ENCODE peak calls at places on chromosomes 3 and 15, in four cellular contexts. One of them, this sample, is unnamed. For H3K27me3 and H3K4me1, the result is how much of the 10 kb centered on the place peaks cover.

GRCh38 chr3:30457081-30457480 is 149.3 kb upstream of the TGFBR2 start:
- DNase-seq in iPS DF 6.9: no peak
- DNase-seq in CD8-positive, alpha-beta T cell: no peak
- DNase-seq in heart right ventricle: no peak
- DNase-seq in this sample: no peak

GRCh38 chr3:194574639-194575483 is 58.4 kb downstream of the TMEM44 start:
- DNase-seq in iPS DF 6.9: no peak
- DNase-seq in CD8-positive, alpha-beta T cell: no peak
- DNase-seq in heart right ventricle: no peak
- DNase-seq in this sample: no peak

GRCh38 chr3:2099028-2099671 is 484 bp downstream of the CNTN4 start:
- DNase-seq in iPS DF 6.9: no peak
- DNase-seq in CD8-positive, alpha-beta T cell: no peak
- DNase-seq in heart right ventricle: no peak
- DNase-seq in this sample: no peak

GRCh38 chr15:78374436-78375393 is 34.6 kb downstream of the CRABP1 start:
- DNase-seq in iPS DF 6.9: no peak
- DNase-seq in CD8-positive, alpha-beta T cell: no peak
- DNase-seq in heart right ventricle: no peak
- DNase-seq in this sample: no peak

GRCh38 chr3:69204315-69204957 is 82.0 kb upstream of the LMOD3 start:
- DNase-seq in iPS DF 6.9: no peak
- DNase-seq in CD8-positive, alpha-beta T cell: no peak
- DNase-seq in heart right ventricle: peak
- DNase-seq in this sample: no peak

GRCh38 chr3:180049391-180049790 is 12.7 kb upstream of the PEX5L start:
- DNase-seq in iPS DF 6.9: no peak
- DNase-seq in CD8-positive, alpha-beta T cell: no peak
- DNase-seq in heart right ventricle: no peak
- DNase-seq in this sample: no peak

GRCh38 chr15:75361361-75361988 is 6.9 kb downstream of the MAN2C1 start:
- DNase-seq in iPS DF 6.9: no peak
- DNase-seq in CD8-positive, alpha-beta T cell: no peak
- DNase-seq in heart right ventricle: no peak
- DNase-seq in this sample: no peak

GRCh38 chr3:50164056-50164455 is 8.9 kb downstream of the SEMA3F start:
- DNase-seq in iPS DF 6.9: no peak
- DNase-seq in CD8-positive, alpha-beta T cell: no peak
- DNase-seq in heart right ventricle: no peak
- DNase-seq in this sample: no peak

GRCh38 chr3:137121704-137122314 is 164.0 kb downstream of the IL20RB start:
- DNase-seq in iPS DF 6.9: peak
- DNase-seq in CD8-positive, alpha-beta T cell: no peak
- DNase-seq in heart right ventricle: no peak
- DNase-seq in this sample: no peak

GRCh38 chr3:51535146-51536019 is 3.1 kb upstream of the RAD54L2 start:
- DNase-seq in iPS DF 6.9: no peak
- DNase-seq in CD8-positive, alpha-beta T cell: no peak
- DNase-seq in heart right ventricle: no peak
- DNase-seq in this sample: no peak

GRCh38 chr15:89400121-89400996 is 65.7 kb upstream of the POLG start:
- DNase-seq in iPS DF 6.9: no peak
- DNase-seq in CD8-positive, alpha-beta T cell: no peak
- DNase-seq in heart right ventricle: no peak
- DNase-seq in this sample: no peak

GRCh38 chr3:123423806-123424205 is 25.1 kb downstream of the ADCY5 start:
- DNase-seq in iPS DF 6.9: no peak
- DNase-seq in CD8-positive, alpha-beta T cell: no peak
- DNase-seq in heart right ventricle: no peak
- DNase-seq in this sample: no peak

GRCh38 chr15:72231847-72232461 is 964 bp upstream of the PKM start:
- DNase-seq in iPS DF 6.9: no peak
- DNase-seq in CD8-positive, alpha-beta T cell: peak
- DNase-seq in heart right ventricle: peak
- DNase-seq in this sample: peak

GRCh38 chr3:133973249-133973980 is 56.3 kb downstream of the SLCO2A1 start:
- DNase-seq in iPS DF 6.9: no peak
- DNase-seq in CD8-positive, alpha-beta T cell: no peak
- DNase-seq in heart right ventricle: no peak
- DNase-seq in this sample: no peak

GRCh38 chr3:178772746-178773145 is 236.5 kb downstream of the KCNMB2 start:
- DNase-seq in iPS DF 6.9: no peak
- DNase-seq in CD8-positive, alpha-beta T cell: no peak
- DNase-seq in heart right ventricle: no peak
- DNase-seq in this sample: peak

GRCh38 chr3:37688756-37689155 is 172.9 kb upstream of the CTDSPL start:
- DNase-seq in iPS DF 6.9: no peak
- DNase-seq in CD8-positive, alpha-beta T cell: no peak
- DNase-seq in heart right ventricle: no peak
- DNase-seq in this sample: no peak

GRCh38 chr3:161549251-161549650 is 52.6 kb downstream of the OTOL1 start:
- DNase-seq in iPS DF 6.9: no peak
- DNase-seq in CD8-positive, alpha-beta T cell: no peak
- DNase-seq in heart right ventricle: no peak
- DNase-seq in this sample: no peak

GRCh38 chr3:7820969-7821368 is 680.7 kb upstream of the LMCD1 start:
- DNase-seq in iPS DF 6.9: no peak
- DNase-seq in CD8-positive, alpha-beta T cell: no peak
- DNase-seq in heart right ventricle: no peak
- DNase-seq in this sample: no peak

GRCh38 chr15:94004697-94005096 is 226.7 kb upstream of the MCTP2 start:
- DNase-seq in iPS DF 6.9: no peak
- DNase-seq in CD8-positive, alpha-beta T cell: no peak
- DNase-seq in heart right ventricle: peak
- DNase-seq in this sample: no peak

GRCh38 chr3:32797776-32798175 is 20.0 kb upstream of the TRIM71 start:
- DNase-seq in iPS DF 6.9: no peak
- DNase-seq in CD8-positive, alpha-beta T cell: no peak
- DNase-seq in heart right ventricle: no peak
- DNase-seq in this sample: no peak

GRCh38 chr15:76058714-76059319 is 968 bp upstream of the TMEM266 start:
- DNase-seq in iPS DF 6.9: no peak
- DNase-seq in CD8-positive, alpha-beta T cell: peak
- DNase-seq in heart right ventricle: no peak
- DNase-seq in this sample: no peak

GRCh38 chr3:184081116-184081830 is 15.6 kb upstream of the HTR3E start:
- DNase-seq in iPS DF 6.9: no peak
- DNase-seq in CD8-positive, alpha-beta T cell: no peak
- DNase-seq in heart right ventricle: no peak
- DNase-seq in this sample: no peak

GRCh38 chr3:12155833-12156232 is 2.9 kb downstream of the TIMP4 start:
- DNase-seq in iPS DF 6.9: no peak
- DNase-seq in CD8-positive, alpha-beta T cell: no peak
- DNase-seq in heart right ventricle: no peak
- DNase-seq in this sample: no peak

GRCh38 chr15:68593341-68593740 is 14.5 kb downstream of the CORO2B start:
- DNase-seq in iPS DF 6.9: no peak
- DNase-seq in CD8-positive, alpha-beta T cell: no peak
- DNase-seq in heart right ventricle: no peak
- DNase-seq in this sample: no peak

GRCh38 chr3:43152649-43153048 is 46.8 kb upstream of the POMGNT2 start:
- DNase-seq in iPS DF 6.9: no peak
- DNase-seq in CD8-positive, alpha-beta T cell: no peak
- DNase-seq in heart right ventricle: no peak
- DNase-seq in this sample: no peak

GRCh38 chr15:78944669-78945407 is at the start of gene CTSH:
- DNase-seq in iPS DF 6.9: peak
- DNase-seq in CD8-positive, alpha-beta T cell: peak
- DNase-seq in heart right ventricle: peak
- DNase-seq in this sample: peak

GRCh38 chr3:4421121-4421520 is 45.9 kb downstream of the SUMF1 start:
- DNase-seq in iPS DF 6.9: no peak
- DNase-seq in CD8-positive, alpha-beta T cell: no peak
- DNase-seq in heart right ventricle: no peak
- DNase-seq in this sample: no peak

GRCh38 chr3:30657914-30658313 is 51.5 kb downstream of the TGFBR2 start:
- DNase-seq in iPS DF 6.9: no peak
- DNase-seq in CD8-positive, alpha-beta T cell: peak
- DNase-seq in heart right ventricle: peak
- DNase-seq in this sample: peak

GRCh38 chr3:5339967-5340535 is 152.5 kb downstream of the EDEM1 start:
- DNase-seq in iPS DF 6.9: no peak
- DNase-seq in CD8-positive, alpha-beta T cell: no peak
- DNase-seq in heart right ventricle: no peak
- DNase-seq in this sample: no peak

GRCh38 chr15:28017423-28017924 is 81.6 kb downstream of the OCA2 start:
- DNase-seq in iPS DF 6.9: no peak
- DNase-seq in CD8-positive, alpha-beta T cell: no peak
- DNase-seq in heart right ventricle: no peak
- DNase-seq in this sample: no peak

GRCh38 chr3:37197810-37198371 is 23.5 kb upstream of the LRRFIP2 start:
- DNase-seq in iPS DF 6.9: no peak
- DNase-seq in CD8-positive, alpha-beta T cell: no peak
- DNase-seq in heart right ventricle: no peak
- DNase-seq in this sample: no peak

GRCh38 chr3:63228677-63229076 is 49.4 kb upstream of the SYNPR start:
- DNase-seq in iPS DF 6.9: peak
- DNase-seq in CD8-positive, alpha-beta T cell: no peak
- DNase-seq in heart right ventricle: peak
- DNase-seq in this sample: no peak

GRCh38 chr3:15074500-15074899 is 9.4 kb upstream of the MRPS25 start:
- DNase-seq in iPS DF 6.9: no peak
- DNase-seq in CD8-positive, alpha-beta T cell: no peak
- DNase-seq in heart right ventricle: no peak
- DNase-seq in this sample: no peak

GRCh38 chr3:48122504-48122903 is 65.7 kb downstream of the CDC25A start:
- DNase-seq in iPS DF 6.9: no peak
- DNase-seq in CD8-positive, alpha-beta T cell: no peak
- DNase-seq in heart right ventricle: no peak
- DNase-seq in this sample: no peak

GRCh38 chr3:120615863-120616599 is 19.9 kb downstream of the NDUFB4 start:
- DNase-seq in iPS DF 6.9: no peak
- DNase-seq in CD8-positive, alpha-beta T cell: no peak
- DNase-seq in heart right ventricle: peak
- DNase-seq in this sample: no peak

GRCh38 chr3:160343132-160343531 is 55.9 kb downstream of the IFT80 start:
- DNase-seq in iPS DF 6.9: no peak
- DNase-seq in CD8-positive, alpha-beta T cell: no peak
- DNase-seq in heart right ventricle: no peak
- DNase-seq in this sample: no peak

GRCh38 chr3:167406876-167407492 is 26.9 kb upstream of the ZBBX start:
- DNase-seq in iPS DF 6.9: peak
- DNase-seq in CD8-positive, alpha-beta T cell: no peak
- DNase-seq in heart right ventricle: peak
- DNase-seq in this sample: no peak

GRCh38 chr15:49881866-49882265 is 237.2 kb downstream of the ATP8B4 start:
- DNase-seq in iPS DF 6.9: no peak
- DNase-seq in CD8-positive, alpha-beta T cell: no peak
- DNase-seq in heart right ventricle: no peak
- DNase-seq in this sample: no peak

GRCh38 chr3:181956122-181956521 is 244.4 kb downstream of the SOX2 start:
- DNase-seq in iPS DF 6.9: no peak
- DNase-seq in CD8-positive, alpha-beta T cell: no peak
- DNase-seq in heart right ventricle: no peak
- DNase-seq in this sample: no peak

DNA sequence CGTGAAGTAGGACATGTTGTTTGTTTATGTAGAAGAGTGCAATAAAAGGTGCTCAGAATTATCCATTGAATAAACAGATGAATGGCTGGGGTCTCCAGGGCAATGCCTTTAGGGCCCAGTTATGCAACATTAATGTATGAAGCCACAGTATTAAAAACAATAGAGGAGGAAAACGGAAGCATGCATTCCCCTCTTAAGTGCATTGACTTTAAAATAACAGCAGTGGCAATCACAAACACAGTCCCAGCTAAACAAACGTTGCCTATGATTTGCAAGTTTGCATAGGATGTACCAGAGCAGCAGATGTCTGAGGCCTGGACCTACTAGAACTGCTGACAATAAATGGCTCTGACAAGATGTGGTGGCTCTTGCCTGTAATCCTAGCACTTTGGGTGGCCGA is 60.6 kb upstream of the GCNT3 start:
- DNase-seq in iPS DF 6.9: no peak
- DNase-seq in CD8-positive, alpha-beta T cell: no peak
- DNase-seq in heart right ventricle: no peak
- DNase-seq in this sample: no peak
- H3K27me3 ChIP-seq in iPS DF 6.9: under half
- H3K27me3 ChIP-seq in CD8-positive, alpha-beta T cell: under half
- H3K27me3 ChIP-seq in heart right ventricle: under half
- H3K27me3 ChIP-seq in this sample: under half

GRCh38 chr3:130916507-130917167 is 22.8 kb downstream of the ATP2C1 start:
- DNase-seq in iPS DF 6.9: no peak
- DNase-seq in CD8-positive, alpha-beta T cell: no peak
- DNase-seq in heart right ventricle: no peak
- DNase-seq in this sample: no peak
- H3K4me1 ChIP-seq in iPS DF 6.9: under half
- H3K4me1 ChIP-seq in CD8-positive, alpha-beta T cell: under half
- H3K4me1 ChIP-seq in heart right ventricle: under half
- H3K4me1 ChIP-seq in this sample: under half

DNA sequence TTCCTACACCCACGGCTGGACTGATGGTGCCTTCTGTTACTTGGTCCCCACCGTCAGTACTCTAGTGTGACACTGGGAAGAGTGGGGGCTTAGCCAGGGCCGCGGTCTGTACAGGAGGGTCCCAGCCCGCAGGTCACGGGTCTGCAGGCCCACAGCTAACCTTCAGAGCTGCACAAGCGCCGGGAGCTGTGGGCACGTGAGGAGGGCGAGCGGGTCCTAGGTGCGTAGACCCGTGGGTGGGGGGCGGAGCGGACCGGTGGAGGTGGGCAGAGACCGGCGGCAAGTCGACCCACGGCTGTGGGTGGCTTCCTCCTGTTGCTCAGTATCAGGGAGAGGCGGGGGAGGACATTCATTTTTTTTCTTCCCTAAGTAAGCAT is 1.2 kb downstream of the TNFAIP8L3 start:
- DNase-seq in iPS DF 6.9: no peak
- DNase-seq in CD8-positive, alpha-beta T cell: no peak
- DNase-seq in heart right ventricle: no peak
- DNase-seq in this sample: no peak
- H3K27me3 ChIP-seq in iPS DF 6.9: under half
- H3K27me3 ChIP-seq in CD8-positive, alpha-beta T cell: under half
- H3K27me3 ChIP-seq in heart right ventricle: half or more
- H3K27me3 ChIP-seq in this sample: under half

DNA sequence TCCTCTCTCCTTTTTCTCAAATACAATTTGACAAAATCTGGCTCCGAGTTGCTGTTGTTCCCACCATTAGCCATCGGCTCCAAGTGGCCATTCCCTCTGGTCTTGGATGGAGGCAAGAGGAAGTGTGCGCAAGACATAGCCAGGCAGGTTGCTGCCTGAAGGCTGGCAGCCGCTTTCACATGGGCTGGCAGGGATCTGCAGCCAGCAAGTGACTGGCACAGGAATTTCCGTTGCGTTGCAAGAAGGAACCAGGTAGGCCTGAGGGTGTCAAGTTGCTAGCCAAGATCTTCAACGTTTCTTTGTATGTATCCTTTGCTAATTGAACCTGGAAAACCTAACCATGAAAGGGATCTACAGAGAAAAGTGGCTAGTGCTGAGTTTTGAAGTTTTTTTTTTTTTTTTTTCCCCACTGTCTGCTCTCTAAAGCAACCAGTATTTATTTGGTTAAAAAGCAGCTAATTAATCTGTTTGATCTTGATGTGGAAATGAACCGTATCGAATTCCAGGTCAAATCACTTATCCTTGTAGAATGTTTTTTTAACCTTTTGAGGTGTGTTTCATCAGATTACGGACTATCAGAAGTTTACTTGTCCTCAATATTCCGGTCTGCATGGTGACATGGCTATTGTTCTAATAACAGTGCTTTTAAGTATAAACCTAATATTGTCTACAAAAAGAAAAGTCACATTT is 117.1 kb downstream of the FNDC3B start:
- DNase-seq in iPS DF 6.9: no peak
- DNase-seq in CD8-positive, alpha-beta T cell: no peak
- DNase-seq in heart right ventricle: no peak
- DNase-seq in this sample: no peak
- H3K4me1 ChIP-seq in iPS DF 6.9: under half
- H3K4me1 ChIP-seq in CD8-positive, alpha-beta T cell: under half
- H3K4me1 ChIP-seq in heart right ventricle: under half
- H3K4me1 ChIP-seq in this sample: under half